ENCODE peak calls at places on chromosomes 16 and 17, in eight cellular contexts. One of them, this sample, is unnamed.
A peak's percentile ranks its signal among the peaks of the same experiment; 100 is the strongest.

GRCh38 chr16:69745959-69746358 is 8.8 kb downstream of the NOB1 start:
- DNase-seq in dorsolateral prefrontal cortex: no peak
- DNase-seq in NCI-H460: no peak
- DNase-seq in skeletal muscle cell: no peak
- DNase-seq in NCI-H1092: no peak
- DNase-seq in ELF-1: no peak
- DNase-seq in activated CD4-positive, alpha-beta T cell treated with anti-CD3 and anti-CD28 coated beads for 24 hours: no peak
- DNase-seq in stimulated activated CD4-positive, alpha-beta T cell treated with anti-CD3 and anti-CD28 coated beads, Interleukin-12 subunit alpha, Interleukin-12 subunit beta, amount 100 ng/mL, for 24 hours: no peak
- DNase-seq in this sample: no peak

GRCh38 chr17:59899099-59899498 is 6.2 kb downstream of the RPS6KB1 start:
- DNase-seq in dorsolateral prefrontal cortex: no peak
- DNase-seq in NCI-H460: no peak
- DNase-seq in skeletal muscle cell: peak; percentile 8
- DNase-seq in NCI-H1092: no peak
- DNase-seq in ELF-1: no peak
- DNase-seq in activated CD4-positive, alpha-beta T cell treated with anti-CD3 and anti-CD28 coated beads for 24 hours: no peak
- DNase-seq in stimulated activated CD4-positive, alpha-beta T cell treated with anti-CD3 and anti-CD28 coated beads, Interleukin-12 subunit alpha, Interleukin-12 subunit beta, amount 100 ng/mL, for 24 hours: no peak
- DNase-seq in this sample: peak; percentile 58

GRCh38 chr17:78182504-78182903 is 4.3 kb downstream of the TK1 start:
- DNase-seq in dorsolateral prefrontal cortex: no peak
- DNase-seq in NCI-H460: no peak
- DNase-seq in skeletal muscle cell: no peak
- DNase-seq in NCI-H1092: no peak
- DNase-seq in ELF-1: no peak
- DNase-seq in activated CD4-positive, alpha-beta T cell treated with anti-CD3 and anti-CD28 coated beads for 24 hours: no peak
- DNase-seq in stimulated activated CD4-positive, alpha-beta T cell treated with anti-CD3 and anti-CD28 coated beads, Interleukin-12 subunit alpha, Interleukin-12 subunit beta, amount 100 ng/mL, for 24 hours: no peak
- DNase-seq in this sample: no peak

GRCh38 chr16:47392114-47392513 is 68.7 kb downstream of the ITFG1 start:
- DNase-seq in dorsolateral prefrontal cortex: no peak
- DNase-seq in NCI-H460: no peak
- DNase-seq in skeletal muscle cell: no peak
- DNase-seq in NCI-H1092: no peak
- DNase-seq in ELF-1: no peak
- DNase-seq in activated CD4-positive, alpha-beta T cell treated with anti-CD3 and anti-CD28 coated beads for 24 hours: no peak
- DNase-seq in stimulated activated CD4-positive, alpha-beta T cell treated with anti-CD3 and anti-CD28 coated beads, Interleukin-12 subunit alpha, Interleukin-12 subunit beta, amount 100 ng/mL, for 24 hours: no peak
- DNase-seq in this sample: no peak

GRCh38 chr16:67936876-67937605 is 391 bp upstream of the PSMB10 start:
- DNase-seq in dorsolateral prefrontal cortex: no peak
- DNase-seq in NCI-H460: peak; percentile 40
- DNase-seq in skeletal muscle cell: no peak
- DNase-seq in NCI-H1092: no peak
- DNase-seq in ELF-1: no peak
- DNase-seq in activated CD4-positive, alpha-beta T cell treated with anti-CD3 and anti-CD28 coated beads for 24 hours: peak; percentile 61
- DNase-seq in stimulated activated CD4-positive, alpha-beta T cell treated with anti-CD3 and anti-CD28 coated beads, Interleukin-12 subunit alpha, Interleukin-12 subunit beta, amount 100 ng/mL, for 24 hours: peak; percentile 67
- DNase-seq in this sample: peak; percentile 22

GRCh38 chr16:4654946-4655590 is 30.4 kb downstream of the MGRN1 start:
- DNase-seq in dorsolateral prefrontal cortex: no peak
- DNase-seq in NCI-H460: no peak
- DNase-seq in skeletal muscle cell: no peak
- DNase-seq in NCI-H1092: no peak
- DNase-seq in ELF-1: no peak
- DNase-seq in activated CD4-positive, alpha-beta T cell treated with anti-CD3 and anti-CD28 coated beads for 24 hours: no peak
- DNase-seq in stimulated activated CD4-positive, alpha-beta T cell treated with anti-CD3 and anti-CD28 coated beads, Interleukin-12 subunit alpha, Interleukin-12 subunit beta, amount 100 ng/mL, for 24 hours: no peak
- DNase-seq in this sample: no peak

GRCh38 chr16:13238182-13238581 is 336.8 kb downstream of the SHISA9 start:
- DNase-seq in dorsolateral prefrontal cortex: no peak
- DNase-seq in NCI-H460: no peak
- DNase-seq in skeletal muscle cell: no peak
- DNase-seq in NCI-H1092: no peak
- DNase-seq in ELF-1: no peak
- DNase-seq in activated CD4-positive, alpha-beta T cell treated with anti-CD3 and anti-CD28 coated beads for 24 hours: no peak
- DNase-seq in stimulated activated CD4-positive, alpha-beta T cell treated with anti-CD3 and anti-CD28 coated beads, Interleukin-12 subunit alpha, Interleukin-12 subunit beta, amount 100 ng/mL, for 24 hours: no peak
- DNase-seq in this sample: no peak

GRCh38 chr16:63324306-63324705 is 1288.1 kb upstream of the CDH8 start:
- DNase-seq in dorsolateral prefrontal cortex: no peak
- DNase-seq in NCI-H460: no peak
- DNase-seq in skeletal muscle cell: no peak
- DNase-seq in NCI-H1092: no peak
- DNase-seq in ELF-1: no peak
- DNase-seq in activated CD4-positive, alpha-beta T cell treated with anti-CD3 and anti-CD28 coated beads for 24 hours: no peak
- DNase-seq in stimulated activated CD4-positive, alpha-beta T cell treated with anti-CD3 and anti-CD28 coated beads, Interleukin-12 subunit alpha, Interleukin-12 subunit beta, amount 100 ng/mL, for 24 hours: no peak
- DNase-seq in this sample: no peak

GRCh38 chr16:57679768-57680167 is 11.7 kb downstream of the ADGRG3 start:
- DNase-seq in dorsolateral prefrontal cortex: no peak
- DNase-seq in NCI-H460: no peak
- DNase-seq in skeletal muscle cell: no peak
- DNase-seq in NCI-H1092: no peak
- DNase-seq in ELF-1: no peak
- DNase-seq in activated CD4-positive, alpha-beta T cell treated with anti-CD3 and anti-CD28 coated beads for 24 hours: no peak
- DNase-seq in stimulated activated CD4-positive, alpha-beta T cell treated with anti-CD3 and anti-CD28 coated beads, Interleukin-12 subunit alpha, Interleukin-12 subunit beta, amount 100 ng/mL, for 24 hours: no peak
- DNase-seq in this sample: no peak

GRCh38 chr17:10117581-10118001 is 80.8 kb downstream of the GAS7 start:
- DNase-seq in dorsolateral prefrontal cortex: peak; percentile 61
- DNase-seq in NCI-H460: no peak
- DNase-seq in skeletal muscle cell: no peak
- DNase-seq in NCI-H1092: no peak
- DNase-seq in ELF-1: peak; percentile 80
- DNase-seq in activated CD4-positive, alpha-beta T cell treated with anti-CD3 and anti-CD28 coated beads for 24 hours: no peak
- DNase-seq in stimulated activated CD4-positive, alpha-beta T cell treated with anti-CD3 and anti-CD28 coated beads, Interleukin-12 subunit alpha, Interleukin-12 subunit beta, amount 100 ng/mL, for 24 hours: no peak
- DNase-seq in this sample: no peak

GRCh38 chr17:80259642-80260535 is 763 bp upstream of the RNF213 start:
- DNase-seq in dorsolateral prefrontal cortex: no peak
- DNase-seq in NCI-H460: peak; percentile 55
- DNase-seq in skeletal muscle cell: peak; percentile 25
- DNase-seq in NCI-H1092: peak; percentile 51
- DNase-seq in ELF-1: peak; percentile 80
- DNase-seq in activated CD4-positive, alpha-beta T cell treated with anti-CD3 and anti-CD28 coated beads for 24 hours: peak; percentile 67
- DNase-seq in stimulated activated CD4-positive, alpha-beta T cell treated with anti-CD3 and anti-CD28 coated beads, Interleukin-12 subunit alpha, Interleukin-12 subunit beta, amount 100 ng/mL, for 24 hours: peak; percentile 55
- DNase-seq in this sample: peak; percentile 88

GRCh38 chr17:10192963-10193362 is 5.4 kb downstream of the GAS7 start:
- DNase-seq in dorsolateral prefrontal cortex: no peak
- DNase-seq in NCI-H460: no peak
- DNase-seq in skeletal muscle cell: peak; percentile 23
- DNase-seq in NCI-H1092: no peak
- DNase-seq in ELF-1: no peak
- DNase-seq in activated CD4-positive, alpha-beta T cell treated with anti-CD3 and anti-CD28 coated beads for 24 hours: no peak
- DNase-seq in stimulated activated CD4-positive, alpha-beta T cell treated with anti-CD3 and anti-CD28 coated beads, Interleukin-12 subunit alpha, Interleukin-12 subunit beta, amount 100 ng/mL, for 24 hours: no peak
- DNase-seq in this sample: no peak

GRCh38 chr16:19094542-19095365 is 19.0 kb upstream of the ITPRIPL2 start:
- DNase-seq in dorsolateral prefrontal cortex: no peak
- DNase-seq in NCI-H460: peak; percentile 71
- DNase-seq in skeletal muscle cell: no peak
- DNase-seq in NCI-H1092: no peak
- DNase-seq in ELF-1: no peak
- DNase-seq in activated CD4-positive, alpha-beta T cell treated with anti-CD3 and anti-CD28 coated beads for 24 hours: no peak
- DNase-seq in stimulated activated CD4-positive, alpha-beta T cell treated with anti-CD3 and anti-CD28 coated beads, Interleukin-12 subunit alpha, Interleukin-12 subunit beta, amount 100 ng/mL, for 24 hours: no peak
- DNase-seq in this sample: peak; percentile 78

GRCh38 chr17:17511971-17512858 is 16.0 kb upstream of the RASD1 start:
- DNase-seq in dorsolateral prefrontal cortex: no peak
- DNase-seq in NCI-H460: no peak
- DNase-seq in skeletal muscle cell: peak; percentile 83
- DNase-seq in NCI-H1092: no peak
- DNase-seq in ELF-1: peak; percentile 70
- DNase-seq in activated CD4-positive, alpha-beta T cell treated with anti-CD3 and anti-CD28 coated beads for 24 hours: no peak
- DNase-seq in stimulated activated CD4-positive, alpha-beta T cell treated with anti-CD3 and anti-CD28 coated beads, Interleukin-12 subunit alpha, Interleukin-12 subunit beta, amount 100 ng/mL, for 24 hours: no peak
- DNase-seq in this sample: peak; percentile 66

GRCh38 chr17:67675481-67675880 is 42.3 kb upstream of the NOL11 start:
- DNase-seq in dorsolateral prefrontal cortex: no peak
- DNase-seq in NCI-H460: no peak
- DNase-seq in skeletal muscle cell: no peak
- DNase-seq in NCI-H1092: no peak
- DNase-seq in ELF-1: no peak
- DNase-seq in activated CD4-positive, alpha-beta T cell treated with anti-CD3 and anti-CD28 coated beads for 24 hours: no peak
- DNase-seq in stimulated activated CD4-positive, alpha-beta T cell treated with anti-CD3 and anti-CD28 coated beads, Interleukin-12 subunit alpha, Interleukin-12 subunit beta, amount 100 ng/mL, for 24 hours: no peak
- DNase-seq in this sample: no peak

GRCh38 chr16:66525396-66526180 is 24.3 kb downstream of the TK2 start:
- DNase-seq in dorsolateral prefrontal cortex: no peak
- DNase-seq in NCI-H460: no peak
- DNase-seq in skeletal muscle cell: no peak
- DNase-seq in NCI-H1092: no peak
- DNase-seq in ELF-1: no peak
- DNase-seq in activated CD4-positive, alpha-beta T cell treated with anti-CD3 and anti-CD28 coated beads for 24 hours: no peak
- DNase-seq in stimulated activated CD4-positive, alpha-beta T cell treated with anti-CD3 and anti-CD28 coated beads, Interleukin-12 subunit alpha, Interleukin-12 subunit beta, amount 100 ng/mL, for 24 hours: no peak
- DNase-seq in this sample: no peak

GRCh38 chr16:31092330-31092729 is 2.3 kb downstream of the VKORC1 start:
- DNase-seq in dorsolateral prefrontal cortex: peak; percentile 59
- DNase-seq in NCI-H460: no peak
- DNase-seq in skeletal muscle cell: no peak
- DNase-seq in NCI-H1092: no peak
- DNase-seq in ELF-1: no peak
- DNase-seq in activated CD4-positive, alpha-beta T cell treated with anti-CD3 and anti-CD28 coated beads for 24 hours: no peak
- DNase-seq in stimulated activated CD4-positive, alpha-beta T cell treated with anti-CD3 and anti-CD28 coated beads, Interleukin-12 subunit alpha, Interleukin-12 subunit beta, amount 100 ng/mL, for 24 hours: no peak
- DNase-seq in this sample: no peak

GRCh38 chr17:64147110-64148016 is 17.4 kb upstream of the ERN1 start:
- DNase-seq in dorsolateral prefrontal cortex: no peak
- DNase-seq in NCI-H460: peak; percentile 34
- DNase-seq in skeletal muscle cell: no peak
- DNase-seq in NCI-H1092: no peak
- DNase-seq in ELF-1: peak; percentile 47
- DNase-seq in activated CD4-positive, alpha-beta T cell treated with anti-CD3 and anti-CD28 coated beads for 24 hours: no peak
- DNase-seq in stimulated activated CD4-positive, alpha-beta T cell treated with anti-CD3 and anti-CD28 coated beads, Interleukin-12 subunit alpha, Interleukin-12 subunit beta, amount 100 ng/mL, for 24 hours: peak; percentile 26
- DNase-seq in this sample: no peak

GRCh38 chr17:57106107-57106835 is 21.2 kb downstream of the AKAP1 start:
- DNase-seq in dorsolateral prefrontal cortex: no peak
- DNase-seq in NCI-H460: no peak
- DNase-seq in skeletal muscle cell: no peak
- DNase-seq in NCI-H1092: no peak
- DNase-seq in ELF-1: peak; percentile 64
- DNase-seq in activated CD4-positive, alpha-beta T cell treated with anti-CD3 and anti-CD28 coated beads for 24 hours: no peak
- DNase-seq in stimulated activated CD4-positive, alpha-beta T cell treated with anti-CD3 and anti-CD28 coated beads, Interleukin-12 subunit alpha, Interleukin-12 subunit beta, amount 100 ng/mL, for 24 hours: no peak
- DNase-seq in this sample: no peak

GRCh38 chr16:5977329-5977728 is 879.7 kb upstream of the EEF2KMT start:
- DNase-seq in dorsolateral prefrontal cortex: no peak
- DNase-seq in NCI-H460: no peak
- DNase-seq in skeletal muscle cell: no peak
- DNase-seq in NCI-H1092: no peak
- DNase-seq in ELF-1: no peak
- DNase-seq in activated CD4-positive, alpha-beta T cell treated with anti-CD3 and anti-CD28 coated beads for 24 hours: no peak
- DNase-seq in stimulated activated CD4-positive, alpha-beta T cell treated with anti-CD3 and anti-CD28 coated beads, Interleukin-12 subunit alpha, Interleukin-12 subunit beta, amount 100 ng/mL, for 24 hours: no peak
- DNase-seq in this sample: no peak

GRCh38 chr17:57424777-57425188 is 168.5 kb downstream of the MSI2 start:
- DNase-seq in dorsolateral prefrontal cortex: no peak
- DNase-seq in NCI-H460: no peak
- DNase-seq in skeletal muscle cell: no peak
- DNase-seq in NCI-H1092: no peak
- DNase-seq in ELF-1: peak; percentile 86
- DNase-seq in activated CD4-positive, alpha-beta T cell treated with anti-CD3 and anti-CD28 coated beads for 24 hours: no peak
- DNase-seq in stimulated activated CD4-positive, alpha-beta T cell treated with anti-CD3 and anti-CD28 coated beads, Interleukin-12 subunit alpha, Interleukin-12 subunit beta, amount 100 ng/mL, for 24 hours: no peak
- DNase-seq in this sample: no peak

GRCh38 chr16:48478418-48478817 is 93.2 kb upstream of the SIAH1 start:
- DNase-seq in dorsolateral prefrontal cortex: no peak
- DNase-seq in NCI-H460: no peak
- DNase-seq in skeletal muscle cell: no peak
- DNase-seq in NCI-H1092: no peak
- DNase-seq in ELF-1: peak; percentile 49
- DNase-seq in activated CD4-positive, alpha-beta T cell treated with anti-CD3 and anti-CD28 coated beads for 24 hours: no peak
- DNase-seq in stimulated activated CD4-positive, alpha-beta T cell treated with anti-CD3 and anti-CD28 coated beads, Interleukin-12 subunit alpha, Interleukin-12 subunit beta, amount 100 ng/mL, for 24 hours: no peak
- DNase-seq in this sample: no peak

GRCh38 chr17:35889818-35890773 is 9.9 kb upstream of the CCL5 start:
- DNase-seq in dorsolateral prefrontal cortex: no peak
- DNase-seq in NCI-H460: no peak
- DNase-seq in skeletal muscle cell: no peak
- DNase-seq in NCI-H1092: peak; percentile 34
- DNase-seq in ELF-1: no peak
- DNase-seq in activated CD4-positive, alpha-beta T cell treated with anti-CD3 and anti-CD28 coated beads for 24 hours: no peak
- DNase-seq in stimulated activated CD4-positive, alpha-beta T cell treated with anti-CD3 and anti-CD28 coated beads, Interleukin-12 subunit alpha, Interleukin-12 subunit beta, amount 100 ng/mL, for 24 hours: no peak
- DNase-seq in this sample: peak; percentile 38

GRCh38 chr16:68802190-68802589 is 41.1 kb upstream of the TANGO6 start:
- DNase-seq in dorsolateral prefrontal cortex: no peak
- DNase-seq in NCI-H460: no peak
- DNase-seq in skeletal muscle cell: no peak
- DNase-seq in NCI-H1092: no peak
- DNase-seq in ELF-1: no peak
- DNase-seq in activated CD4-positive, alpha-beta T cell treated with anti-CD3 and anti-CD28 coated beads for 24 hours: no peak
- DNase-seq in stimulated activated CD4-positive, alpha-beta T cell treated with anti-CD3 and anti-CD28 coated beads, Interleukin-12 subunit alpha, Interleukin-12 subunit beta, amount 100 ng/mL, for 24 hours: no peak
- DNase-seq in this sample: no peak

GRCh38 chr17:39632153-39632941 is 4.6 kb upstream of the STARD3 start:
- DNase-seq in dorsolateral prefrontal cortex: peak; percentile 73
- DNase-seq in NCI-H460: no peak
- DNase-seq in skeletal muscle cell: no peak
- DNase-seq in NCI-H1092: peak; percentile 62
- DNase-seq in ELF-1: no peak
- DNase-seq in activated CD4-positive, alpha-beta T cell treated with anti-CD3 and anti-CD28 coated beads for 24 hours: no peak
- DNase-seq in stimulated activated CD4-positive, alpha-beta T cell treated with anti-CD3 and anti-CD28 coated beads, Interleukin-12 subunit alpha, Interleukin-12 subunit beta, amount 100 ng/mL, for 24 hours: no peak
- DNase-seq in this sample: no peak